ENCODE peak calls at places on chromosomes 11 and 22, in seven cellular contexts. T is mesendoderm, R is IMR-90, Y is H9, Z is neuronal stem cell, W is mesenchymal stem cell, D is trophoblast cell. Q is an unnamed sample.

GRCh38 chr11:1568451-1568911 is 3.6 kb downstream of the DUSP8 start:
- DNase-seq in R (no peak), Y (peak; percentile 84), T (peak; percentile 96), W (no peak), Z (no peak), D (no peak), Q (no peak)

GRCh38 chr22:31678748-31679147 is 16.7 kb upstream of the PISD start:
- DNase-seq in T (no peak), R (no peak), W (no peak), D (no peak), Y (no peak), Z (no peak), Q (no peak)

GRCh38 chr22:20438066-20438677 is 547 bp upstream of the SCARF2 start:
- DNase-seq in D (no peak), T (peak; percentile 59), Y (peak; percentile 57), W (peak; percentile 58), Z (no peak), R (peak; percentile 45), Q (no peak)

GRCh38 chr22:36143066-36143815 is 17.3 kb downstream of the APOL3 start:
- DNase-seq in W (no peak), R (no peak), Y (no peak), T (no peak), D (no peak), Z (no peak), Q (no peak)

GRCh38 chr22:17562906-17563870 is at the start of gene SLC25A18:
- DNase-seq in D (no peak), Z (peak; percentile 14), W (peak; percentile 29), R (no peak), T (peak; percentile 79), Y (peak; percentile 61), Q (peak; percentile 56)

GRCh38 chr11:124605719-124606118 is 5.5 kb upstream of the PANX3 start:
- DNase-seq in Y (no peak), R (no peak), T (no peak), D (no peak), Z (no peak), W (no peak), Q (no peak)

GRCh38 chr22:33640900-33641299 is 279.4 kb downstream of the LARGE1 start:
- DNase-seq in W (no peak), D (no peak), Y (peak; percentile 73), R (no peak), T (peak; percentile 39), Z (no peak), Q (no peak)

GRCh38 chr11:111975076-111975806 is 38.1 kb downstream of the DIXDC1 start:
- DNase-seq in Y (no peak), T (no peak), D (no peak), R (no peak), Z (no peak), W (peak; percentile 40), Q (no peak)

GRCh38 chr22:36182056-36182455 is 19.6 kb downstream of the APOL4 start:
- DNase-seq in Z (no peak), Y (no peak), W (no peak), R (no peak), T (no peak), D (no peak), Q (no peak)

GRCh38 chr11:2517386-2518064 is 72.7 kb downstream of the KCNQ1 start:
- DNase-seq in D (peak; percentile 22), W (no peak), T (no peak), Y (peak; percentile 20), R (no peak), Z (no peak), Q (no peak)

GRCh38 chr22:26679003-26679629 is 21.7 kb downstream of the MIAT start:
- DNase-seq in W (peak; percentile 84), Y (peak; percentile 84), Z (peak; percentile 79), R (peak; percentile 71), T (peak; percentile 88), D (peak; percentile 63), Q (peak; percentile 94)

GRCh38 chr11:6618117-6619020 is 853 bp downstream of the TPP1 start:
- DNase-seq in D (peak; percentile 14), T (peak; percentile 67), Y (no peak), R (peak; percentile 90), Z (no peak), W (peak; percentile 97), Q (no peak)

GRCh38 chr22:38415046-38415445 is 40.0 kb downstream of the KCNJ4 start:
- DNase-seq in D (no peak), W (no peak), R (no peak), T (no peak), Z (no peak), Y (no peak), Q (no peak)

GRCh38 chr11:72439455-72439854 is 5.1 kb upstream of the CLPB start:
- DNase-seq in T (no peak), R (peak; percentile 63), Y (no peak), Z (no peak), D (no peak), W (peak; percentile 71), Q (no peak)

GRCh38 chr11:130001491-130002351 is 914 bp downstream of the PRDM10 start:
- DNase-seq in Y (peak; percentile 48), T (peak; percentile 53), R (peak; percentile 25), D (peak; percentile 7), Z (peak; percentile 30), W (peak; percentile 37), Q (no peak)

GRCh38 chr11:2154889-2155288 is 6.1 kb downstream of the INS start:
- DNase-seq in R (no peak), W (no peak), Z (no peak), Y (no peak), D (no peak), T (no peak), Q (no peak)

GRCh38 chr22:32850157-32850556 is 48.7 kb downstream of the TIMP3 start:
- DNase-seq in Z (no peak), W (peak; percentile 9), Y (no peak), R (no peak), T (no peak), D (no peak), Q (no peak)

GRCh38 chr22:37088108-37088605 is 21.4 kb downstream of the TMPRSS6 start:
- DNase-seq in Y (no peak), T (peak; percentile 29), Z (no peak), R (peak; percentile 4), D (peak; percentile 62), W (no peak), Q (no peak)

GRCh38 chr22:35538801-35539321 is 1.8 kb upstream of the RASD2 start:
- DNase-seq in Z (no peak), Y (peak; percentile 71), W (peak; percentile 37), R (no peak), D (peak; percentile 38), T (peak; percentile 66), Q (no peak)

GRCh38 chr22:45225732-45226560 is 14.7 kb downstream of the KIAA0930 start:
- DNase-seq in D (peak; percentile 69), Y (peak; percentile 29), T (no peak), R (peak; percentile 70), Z (no peak), W (peak; percentile 75), Q (no peak)

GRCh38 chr11:47565340-47566165 is at the start of gene PTPMT1:
- DNase-seq in R (peak; percentile 61), Y (peak; percentile 74), D (peak; percentile 44), W (peak; percentile 74), Z (no peak), T (peak; percentile 86), Q (peak; percentile 86)

GRCh38 chr11:47569646-47570045 is 4.2 kb downstream of the PTPMT1 start:
- DNase-seq in D (no peak), T (no peak), Y (no peak), R (no peak), Z (no peak), W (no peak), Q (no peak)

GRCh38 chr11:47566166-47566546 is 757 bp downstream of the PTPMT1 start:
- DNase-seq in Z (no peak), Y (peak; percentile 48), D (peak; percentile 32), T (no peak), W (peak; percentile 25), R (no peak), Q (no peak)

GRCh38 chr11:47560431-47560830 is 5.0 kb upstream of the PTPMT1 start:
- DNase-seq in W (no peak), R (peak; percentile 44), T (no peak), Y (no peak), Z (no peak), D (no peak), Q (no peak)

DNA sequence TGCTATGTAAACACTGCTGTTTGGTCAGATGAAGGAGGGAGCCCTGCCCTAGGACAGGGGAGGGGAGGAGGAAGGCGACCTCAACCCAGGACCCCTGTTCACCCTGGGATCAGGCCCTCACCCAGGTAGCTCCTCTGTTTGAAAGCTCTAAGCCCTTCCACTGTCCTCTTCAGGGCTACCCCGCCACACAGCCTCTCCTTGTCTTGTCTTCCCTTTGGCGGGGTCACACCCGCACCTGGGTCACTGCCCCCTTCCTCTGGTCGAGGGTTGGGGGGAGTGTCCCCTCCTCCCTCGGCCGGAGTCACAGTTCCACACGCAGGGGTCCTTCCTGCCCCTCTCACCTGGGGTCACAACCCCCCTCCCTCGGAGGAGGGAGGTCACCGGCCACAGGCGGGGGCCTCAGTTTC is 463 bp upstream of the PTPMT1 start:
- DNase-seq in Y (no peak), W (no peak), R (no peak), Z (no peak), T (no peak), D (no peak), Q (no peak)
- H3K23ac ChIP-seq in Y (no peak overlapping the region), W (peak overlapping the region; percentile 73), R (peak overlapping the region; percentile 53), Z (peak overlapping the region; percentile 97), T (peak overlapping the region; percentile 80), D (no peak overlapping the region), Q (no peak overlapping the region)

GRCh38 chr11:78620159-78620558 is 45.5 kb upstream of the NARS2 start:
- DNase-seq in D (no peak), R (no peak), T (no peak), W (no peak), Z (no peak), Y (no peak), Q (no peak)
- H3K23ac ChIP-seq in D (no peak overlapping the region), R (no peak overlapping the region), T (no peak overlapping the region), W (no peak overlapping the region), Z (no peak overlapping the region), Y (no peak overlapping the region), Q (no peak overlapping the region)

GRCh38 chr11:92810423-92810822 is 159.0 kb upstream of the MTNR1B start:
- DNase-seq in Z (no peak), D (no peak), T (no peak), R (no peak), W (no peak), Y (no peak), Q (no peak)

GRCh38 chr11:92811341-92811740 is 158.1 kb upstream of the MTNR1B start:
- DNase-seq in T (no peak), R (no peak), Z (no peak), W (no peak), D (peak; percentile 73), Y (no peak), Q (no peak)

GRCh38 chr11:92808009-92808408 is 161.4 kb upstream of the MTNR1B start:
- DNase-seq in Z (no peak), D (no peak), R (no peak), Y (no peak), T (no peak), W (no peak), Q (no peak)

DNA sequence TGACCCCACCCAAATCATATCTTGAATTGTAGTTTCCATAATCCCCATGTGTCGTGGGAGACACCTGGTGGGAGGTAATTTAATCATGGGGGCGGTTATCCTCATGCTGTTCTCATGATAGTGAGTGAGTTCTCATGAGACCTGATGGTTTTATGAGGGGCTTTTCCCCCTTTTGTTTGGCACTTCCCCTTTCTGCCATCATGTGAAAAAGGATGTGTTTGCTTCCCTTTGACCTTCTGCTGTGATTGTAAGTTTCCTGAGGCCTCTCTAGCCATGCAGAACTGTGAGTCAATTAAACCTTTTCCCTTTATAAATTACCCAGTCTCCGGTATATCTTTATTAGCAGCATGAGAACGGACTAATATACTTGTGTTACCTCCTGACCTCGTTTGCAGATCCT is 156.6 kb upstream of the MTNR1B start:
- DNase-seq in Y (no peak), T (no peak), W (no peak), R (no peak), D (no peak), Z (no peak), Q (no peak)
- H3K23ac ChIP-seq in Y (no peak overlapping the region), T (no peak overlapping the region), W (no peak overlapping the region), R (no peak overlapping the region), D (no peak overlapping the region), Z (no peak overlapping the region), Q (no peak overlapping the region)

GRCh38 chr22:40036126-40036525 is 41.4 kb downstream of the FAM83F start:
- DNase-seq in T (no peak), Z (no peak), R (no peak), W (no peak), Y (no peak), D (no peak), Q (no peak)
- H3K23ac ChIP-seq in T (no peak overlapping the region), Z (no peak overlapping the region), R (no peak overlapping the region), W (no peak overlapping the region), Y (no peak overlapping the region), D (no peak overlapping the region), Q (no peak overlapping the region)

Q was measured in H1.